ENCODE peak calls at places on chromosome 1, in six cellular contexts. D, V, K, J, C and U are unnamed samples.

GRCh38 chr1:105027838-105028471 is 1278.3 kb downstream of the AMY1C start:
- DNase-seq in D (peak; percentile 7), V (no peak), C (no peak), K (no peak), J (no peak), U (no peak)

GRCh38 chr1:10676987-10677386 is 119.5 kb downstream of the CASZ1 start:
- DNase-seq in K (no peak), D (no peak), V (peak; percentile 52), J (no peak), C (no peak), U (no peak)

GRCh38 chr1:114715952-114716303 is 643 bp downstream of the NRAS start:
- DNase-seq in C (no peak), K (no peak), J (no peak), V (no peak), D (no peak), U (no peak)

GRCh38 chr1:2236695-2237677 is 8.9 kb downstream of the SKI start:
- DNase-seq in C (no peak), D (no peak), V (no peak), J (no peak), K (no peak), U (no peak)

GRCh38 chr1:116919802-116920201 is 10.1 kb downstream of the PTGFRN start:
- DNase-seq in C (peak; percentile 65), D (no peak), V (peak; percentile 75), K (no peak), J (no peak), U (no peak)

GRCh38 chr1:243416510-243416909 is 160.7 kb downstream of the SDCCAG8 start:
- DNase-seq in D (no peak), J (no peak), C (no peak), K (no peak), V (no peak), U (no peak)

GRCh38 chr1:119956306-119956705 is 60.0 kb upstream of the ADAM30 start:
- DNase-seq in D (no peak), C (no peak), J (peak; percentile 85), K (no peak), V (no peak), U (no peak)

GRCh38 chr1:3368711-3369436 is 85.6 kb upstream of the ARHGEF16 start:
- DNase-seq in D (no peak), V (no peak), C (no peak), K (no peak), J (peak; percentile 62), U (no peak)

GRCh38 chr1:206581571-206581981 is 30.7 kb downstream of the EIF2D start:
- DNase-seq in D (no peak), K (peak; percentile 25), V (no peak), C (no peak), J (no peak), U (no peak)

GRCh38 chr1:27395441-27396195 is 3.2 kb downstream of the GPR3 start:
- DNase-seq in K (no peak), D (no peak), J (peak; percentile 35), C (peak; percentile 87), V (peak; percentile 80), U (peak; percentile 81)
- H3K4me1 ChIP-seq in K (peaks cover 13% of the 10 kb centered on the region), D (peaks cover 5% of the 10 kb centered on the region), J (peaks cover 24% of the 10 kb centered on the region), C (peaks cover 36% of the 10 kb centered on the region), V (peaks cover 27% of the 10 kb centered on the region), U (no peaks in the 10 kb centered on the region)

GRCh38 chr1:21836729-21837128 is 24.7 kb downstream of the LDLRAD2 start:
- DNase-seq in D (no peak), K (no peak), V (no peak), J (no peak), C (no peak), U (no peak)

GRCh38 chr1:21836010-21836409 is 23.9 kb downstream of the LDLRAD2 start:
- DNase-seq in K (no peak), C (no peak), J (no peak), V (no peak), D (no peak), U (no peak)

GRCh38 chr1:21834094-21834493 is 22.0 kb downstream of the LDLRAD2 start:
- DNase-seq in D (no peak), V (no peak), K (no peak), C (no peak), J (no peak), U (no peak)

GRCh38 chr1:21833392-21833976 is 21.4 kb downstream of the LDLRAD2 start:
- DNase-seq in D (no peak), V (no peak), K (no peak), J (no peak), C (no peak), U (no peak)

DNA sequence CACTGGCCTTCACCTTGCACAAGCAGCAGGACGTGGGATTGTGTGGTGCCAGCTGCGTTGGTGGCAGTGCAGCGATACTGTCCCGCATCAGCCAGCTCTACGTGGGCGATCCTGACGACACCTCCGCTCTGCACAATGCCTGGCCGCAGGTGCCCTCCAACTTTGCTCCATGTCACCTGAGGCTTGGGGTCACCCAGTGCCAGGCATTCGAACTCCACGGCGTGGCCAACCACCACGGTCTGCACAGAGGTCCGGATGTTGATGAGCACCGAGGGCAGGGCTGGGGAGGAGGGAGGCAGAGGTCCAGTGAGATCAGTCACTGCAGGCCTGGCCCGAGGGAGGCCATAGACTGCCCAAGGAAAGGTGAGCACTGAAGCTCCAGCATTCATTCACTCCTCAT is 22.6 kb downstream of the LDLRAD2 start:
- DNase-seq in D (no peak), K (no peak), C (no peak), V (no peak), J (no peak), U (no peak)
- H3K36me3 ChIP-seq in D (peaks cover 61% of the 10 kb centered on the region), K (peaks cover 100% of the 10 kb centered on the region), C (peaks cover 99% of the 10 kb centered on the region), V (peaks cover 88% of the 10 kb centered on the region), J (peaks cover 50% of the 10 kb centered on the region), U (peaks cover 100% of the 10 kb centered on the region)

GRCh38 chr1:68210829-68211228 is 21.5 kb downstream of the WLS start:
- DNase-seq in J (peak; percentile 67), C (no peak), V (no peak), K (no peak), D (no peak), U (no peak)

GRCh38 chr1:68217060-68217554 is 15.2 kb downstream of the WLS start:
- DNase-seq in K (no peak), J (peak; percentile 78), V (no peak), D (no peak), C (no peak), U (no peak)

GRCh38 chr1:68211781-68212180 is 20.5 kb downstream of the WLS start:
- DNase-seq in V (no peak), K (no peak), D (no peak), C (no peak), J (no peak), U (no peak)

GRCh38 chr1:68216088-68216487 is 16.2 kb downstream of the WLS start:
- DNase-seq in V (no peak), J (no peak), K (no peak), C (no peak), D (no peak), U (no peak)

DNA sequence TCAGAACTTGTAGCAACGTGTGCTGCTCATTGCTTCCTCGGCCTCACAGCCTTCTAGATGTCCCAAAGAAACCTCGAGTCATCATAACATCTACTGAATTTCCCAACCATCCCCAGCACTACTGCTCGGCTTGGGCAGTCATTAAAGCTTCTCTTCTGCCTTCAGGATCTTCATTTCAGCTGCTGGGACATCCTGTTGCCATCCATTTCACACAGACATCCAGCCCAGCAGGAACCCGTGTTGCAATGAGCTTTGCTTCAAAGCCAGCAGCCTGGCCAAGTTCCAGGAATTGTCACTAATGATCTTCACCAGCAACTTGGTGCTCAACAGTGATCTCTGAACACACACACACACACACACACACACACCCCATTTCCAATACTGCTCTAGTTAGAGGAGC is 18.5 kb downstream of the WLS start:
- DNase-seq in K (no peak), V (peak; percentile 67), J (no peak), D (no peak), C (peak; percentile 97), U (peak; percentile 86)
- H3K4me1 ChIP-seq in K (peaks cover 2% of the 10 kb centered on the region), V (peaks cover 15% of the 10 kb centered on the region), J (peaks cover 18% of the 10 kb centered on the region), D (no peaks in the 10 kb centered on the region), C (peaks cover 94% of the 10 kb centered on the region), U (peaks cover 21% of the 10 kb centered on the region)

DNA sequence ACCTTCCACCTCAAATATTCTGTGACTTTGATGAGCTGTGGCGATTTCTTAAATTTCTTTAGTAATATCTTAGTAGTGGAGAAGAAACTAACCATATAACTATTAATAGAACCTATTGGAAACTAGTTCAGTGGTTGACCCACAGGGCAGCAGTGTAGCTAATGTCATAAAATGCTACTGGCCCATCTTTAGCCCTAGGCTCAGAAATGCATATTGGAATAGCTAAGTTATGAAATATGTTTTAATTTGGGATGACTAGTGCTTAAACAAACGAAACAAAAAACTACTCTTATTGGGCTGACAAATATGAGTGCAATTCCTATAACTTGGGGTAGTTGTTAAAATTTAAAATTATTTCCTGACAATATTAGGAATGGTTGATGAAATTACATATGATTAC is 20.2 kb downstream of the MACO1 start:
- DNase-seq in D (no peak), K (no peak), C (no peak), J (no peak), V (no peak), U (no peak)
- H3K36me3 ChIP-seq in D (no peaks in the 10 kb centered on the region), K (peaks cover 22% of the 10 kb centered on the region), C (peaks cover 5% of the 10 kb centered on the region), J (peaks cover 3% of the 10 kb centered on the region), V (peaks cover 5% of the 10 kb centered on the region), U (peaks cover 5% of the 10 kb centered on the region)

DNA sequence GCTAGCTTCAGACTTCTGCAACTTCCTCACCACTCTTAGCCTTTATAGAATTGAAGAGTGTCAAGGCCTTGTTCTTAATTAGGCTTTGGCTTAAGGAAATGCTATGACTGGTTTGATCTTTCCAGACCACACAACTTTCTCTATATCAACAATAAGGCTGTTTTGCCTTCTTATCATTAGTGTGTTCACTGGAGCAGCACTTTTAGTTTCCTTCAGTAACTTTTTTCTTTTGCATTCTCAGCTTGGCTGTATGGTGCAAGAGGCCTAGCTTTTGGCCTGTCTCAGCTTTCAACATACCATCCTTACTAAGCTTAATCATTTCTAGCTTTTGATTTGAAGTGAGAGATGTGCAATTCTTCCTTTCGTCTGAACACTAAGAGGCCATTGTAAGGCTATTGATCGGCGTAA is 8.6 kb downstream of the PRKACB start:
- DNase-seq in V (no peak), C (no peak), D (no peak), K (no peak), J (peak; percentile 37), U (no peak)
- H3K4me1 ChIP-seq in V (peaks cover 15% of the 10 kb centered on the region), C (peaks cover 7% of the 10 kb centered on the region), D (no peaks in the 10 kb centered on the region), K (no peaks in the 10 kb centered on the region), J (peaks cover 2% of the 10 kb centered on the region), U (peaks cover 8% of the 10 kb centered on the region)

GRCh38 chr1:207781312-207781711 is 29.5 kb downstream of the CD46 start:
- DNase-seq in D (no peak), K (no peak), V (no peak), J (no peak), C (no peak), U (no peak)
- H3K36me3 ChIP-seq in D (peaks cover 2% of the 10 kb centered on the region), K (peaks cover 44% of the 10 kb centered on the region), V (peaks cover 14% of the 10 kb centered on the region), J (peaks cover 1% of the 10 kb centered on the region), C (peaks cover 14% of the 10 kb centered on the region), U (peaks cover 32% of the 10 kb centered on the region)